ENCODE peak calls at places on chromosomes 4 and X, in five cellular contexts. X is HCEC 1CT, K is PC-3, A is SW 1271, T is NCI-H2081. C is an unnamed sample.
A peak's percentile ranks its signal among the peaks of the same experiment; 100 is the strongest.

GRCh38 chr4:109303141-109303499 is 662 bp upstream of the COL25A1 start:
- DNase-seq in T (no peak), A (no peak), K (no peak), X (no peak), C (peak; percentile 18)

GRCh38 chr4:56630876-56631666 is 50.0 kb downstream of the HOPX start:
- DNase-seq in A (no peak), T (no peak), X (peak; percentile 38), K (no peak), C (no peak)

GRCh38 chrX:48903290-48903689 is 5.6 kb downstream of the PQBP1 start:
- DNase-seq in K (no peak), A (no peak), T (no peak), X (no peak), C (no peak)

GRCh38 chrX:118254611-118255010 is 91.3 kb upstream of the WDR44 start:
- DNase-seq in K (peak; percentile 76), X (peak; percentile 1), T (peak; percentile 80), A (no peak), C (no peak)

GRCh38 chrX:130110379-130111219 is at the start of gene ELF4:
- DNase-seq in K (peak; percentile 68), X (peak; percentile 65), A (no peak), T (no peak), C (no peak)

GRCh38 chr4:41142356-41142755 is 72.0 kb downstream of the APBB2 start:
- DNase-seq in A (no peak), X (no peak), K (no peak), T (no peak), C (no peak)

GRCh38 chrX:76148753-76149152 is 24.1 kb upstream of the PBDC1 start:
- DNase-seq in A (peak; percentile 0), X (peak; percentile 15), T (peak; percentile 46), K (peak; percentile 60), C (peak; percentile 9)

GRCh38 chrX:135556055-135556454 is 35.6 kb downstream of the INTS6L start:
- DNase-seq in T (no peak), K (no peak), X (no peak), A (no peak), C (no peak)

GRCh38 chr4:173168396-173169177 is at the start of gene GALNT7:
- DNase-seq in A (peak; percentile 20), K (peak; percentile 71), X (peak; percentile 44), T (peak; percentile 84), C (no peak)

GRCh38 chr4:99835942-99836341 is 19.3 kb downstream of the DAPP1 start:
- DNase-seq in A (no peak), T (no peak), K (no peak), X (no peak), C (no peak)

GRCh38 chrX:118370921-118371624 is 25.2 kb downstream of the WDR44 start:
- DNase-seq in K (no peak), A (no peak), X (peak; percentile 70), T (no peak), C (peak; percentile 59)

GRCh38 chr4:498328-498919 is 532 bp downstream of the ZNF721 start:
- DNase-seq in X (no peak), A (no peak), T (no peak), K (no peak), C (no peak)

GRCh38 chr4:182916483-182917181 is 554 bp downstream of the DCTD start:
- DNase-seq in A (no peak), K (peak; percentile 38), X (peak; percentile 51), T (peak; percentile 68), C (no peak)

GRCh38 chr4:83170952-83171399 is 56.4 kb upstream of the PLAC8 start:
- DNase-seq in A (no peak), T (no peak), X (no peak), K (no peak), C (no peak)

GRCh38 chr4:183136880-183137279 is 37.8 kb downstream of the WWC2 start:
- DNase-seq in K (peak; percentile 30), A (no peak), X (no peak), T (no peak), C (no peak)

GRCh38 chrX:140273921-140274320 is 230.9 kb downstream of the SOX3 start:
- DNase-seq in T (no peak), K (no peak), X (no peak), A (no peak), C (no peak)

GRCh38 chr4:36786519-36786918 is 458.0 kb upstream of the NWD2 start:
- DNase-seq in X (no peak), K (no peak), A (no peak), T (no peak), C (no peak)

GRCh38 chr4:14566518-14566917 is 435.8 kb upstream of the CPEB2 start:
- DNase-seq in T (no peak), A (no peak), K (peak; percentile 54), X (peak; percentile 81), C (peak; percentile 35)

GRCh38 chrX:122835886-122836285 is 348.2 kb upstream of the GRIA3 start:
- DNase-seq in X (no peak), A (no peak), T (no peak), K (no peak), C (no peak)

GRCh38 chrX:116281106-116281505 is 110.6 kb downstream of the AGTR2 start:
- DNase-seq in X (no peak), A (no peak), K (peak; percentile 43), T (no peak), C (no peak)

GRCh38 chr4:139763205-139763604 is 97.6 kb downstream of the MGST2 start:
- DNase-seq in A (no peak), K (no peak), X (no peak), T (no peak), C (no peak)

GRCh38 chrX:118634336-118634735 is 93.1 kb upstream of the IL13RA1 start:
- DNase-seq in X (no peak), T (no peak), A (no peak), K (no peak), C (no peak)

GRCh38 chr4:174224550-174224949 is 58.9 kb downstream of the FBXO8 start:
- DNase-seq in A (no peak), T (no peak), X (no peak), K (no peak), C (no peak)

GRCh38 chr4:132809298-132810032 is 339.6 kb upstream of the PCDH10 start:
- DNase-seq in K (no peak), A (no peak), T (no peak), X (no peak), C (no peak)

GRCh38 chr4:83772680-83773079 is 236.8 kb downstream of the GPAT3 start:
- DNase-seq in T (peak; percentile 55), K (no peak), A (no peak), X (no peak), C (no peak)

GRCh38 chr4:127997534-127998388 is 32.6 kb downstream of the ABHD18 start:
- DNase-seq in T (no peak), A (no peak), X (peak; percentile 70), K (peak; percentile 69), C (peak; percentile 8)

GRCh38 chr4:1939664-1940509 is 68.7 kb downstream of the NSD2 start:
- DNase-seq in X (peak; percentile 75), A (peak; percentile 69), K (peak; percentile 91), T (no peak), C (peak; percentile 60)

GRCh38 chr4:84578540-84579409 is 4.2 kb upstream of the CDS1 start:
- DNase-seq in X (peak; percentile 31), A (peak; percentile 0), K (peak; percentile 58), T (peak; percentile 37), C (no peak)

GRCh38 chr4:186952709-186953108 is 229.1 kb upstream of the FAT1 start:
- DNase-seq in X (no peak), K (no peak), T (no peak), A (no peak), C (no peak)

GRCh38 chr4:182384496-182385155 is 141.4 kb downstream of the TENM3 start:
- DNase-seq in T (no peak), K (no peak), A (no peak), X (no peak), C (no peak)

GRCh38 chrX:115047181-115047580 is 29.8 kb upstream of the IL13RA2 start:
- DNase-seq in A (no peak), K (no peak), X (peak; percentile 67), T (no peak), C (no peak)

GRCh38 chr4:141464366-141464765 is 172.0 kb upstream of the IL15 start:
- DNase-seq in A (no peak), K (no peak), T (peak; percentile 76), X (no peak), C (no peak)

GRCh38 chrX:148441387-148441786 is 59.0 kb upstream of the AFF2 start:
- DNase-seq in K (no peak), T (peak; percentile 28), A (no peak), X (no peak), C (no peak)